ENCODE peak calls at places on chromosomes 1 and 21, in four cellular contexts. D, C, F and T are unnamed samples.

GRCh38 chr21:44846485-44847260 is 26.8 kb downstream of the PTTG1IP start:
- DNase-seq in D (no peak), C (peak; percentile 45), F (no peak), T (no peak)

GRCh38 chr1:23756676-23757075 is 13.4 kb downstream of the ELOA start:
- DNase-seq in D (no peak), C (no peak), F (no peak), T (no peak)

GRCh38 chr1:80657707-80658106 is 1143.0 kb upstream of the ADGRL2 start:
- DNase-seq in D (no peak), C (no peak), F (no peak), T (no peak)

GRCh38 chr1:50846224-50846839 is 113.7 kb downstream of the FAF1 start:
- DNase-seq in D (no peak), C (no peak), F (no peak), T (no peak)

GRCh38 chr1:50645147-50645546 is 221.9 kb upstream of the DMRTA2 start:
- DNase-seq in D (no peak), C (no peak), F (no peak), T (no peak)

GRCh38 chr1:20657024-20657423 is 4.1 kb downstream of the DDOST start:
- DNase-seq in D (no peak), C (no peak), F (no peak), T (no peak)

GRCh38 chr1:202018476-202019234 is 8.3 kb downstream of the ELF3 start:
- DNase-seq in D (no peak), C (no peak), F (no peak), T (no peak)

GRCh38 chr1:154404984-154405761 is at the start of gene IL6R:
- DNase-seq in D (no peak), C (peak; percentile 94), F (peak; percentile 57), T (peak; percentile 66)

GRCh38 chr1:160522622-160523345 is at the start of gene SLAMF6:
- DNase-seq in D (no peak), C (no peak), F (no peak), T (no peak)

GRCh38 chr1:150151291-150152181 is 1.8 kb downstream of the PLEKHO1 start:
- DNase-seq in D (no peak), C (no peak), F (no peak), T (no peak)

GRCh38 chr21:32233055-32233546 is 45.7 kb downstream of the MIS18A start:
- DNase-seq in D (no peak), C (no peak), F (no peak), T (no peak)

GRCh38 chr1:23581219-23581618 is 21.9 kb upstream of the ID3 start:
- DNase-seq in D (no peak), C (peak; percentile 69), F (no peak), T (no peak)

DNA sequence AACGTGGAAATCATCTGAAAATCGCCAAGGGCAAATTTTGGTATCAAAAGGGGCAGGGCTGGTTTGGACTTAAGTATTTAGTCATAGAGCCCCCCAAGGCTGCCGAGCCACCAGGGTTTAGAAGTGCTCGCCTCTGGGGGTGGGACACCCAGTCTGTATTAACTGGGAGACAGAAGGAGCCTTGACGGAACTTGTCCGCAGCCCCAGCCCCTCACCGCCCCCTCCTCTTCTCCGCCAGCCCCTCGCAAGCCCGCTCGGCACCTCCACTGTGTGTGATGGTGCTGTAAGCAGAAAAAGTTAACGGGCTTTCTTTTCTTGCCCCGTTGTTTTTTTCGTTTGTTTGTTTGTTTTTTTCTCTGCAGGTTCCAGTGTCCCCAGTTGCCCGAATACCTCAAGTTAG is 37.5 kb upstream of the KDM4A start:
- DNase-seq in D (no peak), C (no peak), F (no peak), T (no peak)
- H3K4me3 ChIP-seq in D (no peak overlapping the region), C (no peak overlapping the region), F (no peak overlapping the region), T (no peak overlapping the region)

DNA sequence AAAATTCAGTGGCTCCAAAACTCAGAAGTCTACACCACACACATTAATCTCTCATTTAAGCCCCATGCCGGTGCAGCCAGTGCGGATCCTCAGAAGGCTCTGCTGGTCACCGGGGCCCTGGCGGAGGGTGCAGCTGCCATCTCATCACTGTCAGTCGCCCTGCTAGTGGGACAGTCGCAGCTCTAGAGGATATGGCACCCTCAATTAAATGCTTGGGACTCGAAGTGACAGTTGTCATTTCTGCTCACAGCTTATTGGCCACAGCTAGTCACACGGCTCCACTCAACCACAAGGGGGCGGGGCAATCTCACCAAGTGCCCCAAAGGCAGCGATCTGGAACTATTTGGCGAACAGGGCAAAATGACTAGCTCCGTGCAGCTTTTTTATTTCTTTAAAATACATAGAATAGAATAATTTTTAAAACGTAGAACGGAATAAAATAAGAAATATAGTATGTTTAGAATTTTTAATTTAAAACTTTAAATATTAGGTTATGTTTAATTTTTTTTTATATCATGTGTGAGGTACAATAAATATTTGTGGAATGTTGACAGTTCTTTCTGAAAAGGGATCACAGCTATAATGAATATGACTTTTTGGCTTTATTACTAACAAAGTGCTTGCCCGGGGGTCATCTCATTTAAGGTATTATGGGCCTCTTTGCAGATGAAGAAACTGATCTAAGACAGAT is 8.0 kb upstream of the MAN1C1 start:
- DNase-seq in D (no peak), C (peak; percentile 88), F (no peak), T (peak; percentile 17)
- TF ChIP-seq CTCF in D (peak; percentile 69), C (peak; percentile 85), F (peak; percentile 65), T (peak; percentile 66)

GRCh38 chr1:52914463-52914862 is 7.1 kb downstream of the ECHDC2 start:
- DNase-seq in D (no peak), C (no peak), F (no peak), T (no peak)

GRCh38 chr1:52907812-52908153 is 13.8 kb downstream of the ECHDC2 start:
- DNase-seq in D (no peak), C (no peak), F (no peak), T (no peak)

GRCh38 chr1:52913537-52913936 is 8.0 kb downstream of the ECHDC2 start:
- DNase-seq in D (no peak), C (no peak), F (no peak), T (no peak)

GRCh38 chr1:52913014-52913413 is 8.5 kb downstream of the ECHDC2 start:
- DNase-seq in D (no peak), C (no peak), F (no peak), T (no peak)

GRCh38 chr1:52911541-52911940 is 10.0 kb downstream of the ECHDC2 start:
- DNase-seq in D (no peak), C (no peak), F (no peak), T (no peak)
- H3K4me3 ChIP-seq in D (no peak overlapping the region), C (no peak overlapping the region), F (no peak overlapping the region), T (no peak overlapping the region)

DNA sequence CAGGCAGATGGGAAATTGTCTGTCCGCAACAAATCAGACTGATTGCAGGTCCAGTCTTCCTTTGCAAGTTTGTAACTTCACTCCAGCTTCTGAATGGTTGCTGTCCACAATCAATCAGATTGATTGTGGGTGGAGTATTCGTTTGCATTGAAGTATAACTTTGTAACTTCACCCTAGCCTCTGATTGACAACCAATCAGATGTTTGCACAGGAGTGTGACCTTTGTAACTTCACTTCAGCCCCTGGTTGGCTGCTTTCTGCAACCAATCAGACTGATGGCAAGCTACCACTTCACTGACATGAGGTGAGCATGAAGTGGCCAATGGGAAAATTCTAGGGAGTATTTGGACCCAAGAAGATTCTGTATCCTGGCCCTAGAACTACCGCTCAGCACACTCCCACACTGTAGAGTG is 25.7 kb downstream of the OR10J1 start:
- DNase-seq in D (no peak), C (no peak), F (no peak), T (no peak)
- TF ChIP-seq CTCF in D (no peak), C (no peak), F (no peak), T (no peak)

DNA sequence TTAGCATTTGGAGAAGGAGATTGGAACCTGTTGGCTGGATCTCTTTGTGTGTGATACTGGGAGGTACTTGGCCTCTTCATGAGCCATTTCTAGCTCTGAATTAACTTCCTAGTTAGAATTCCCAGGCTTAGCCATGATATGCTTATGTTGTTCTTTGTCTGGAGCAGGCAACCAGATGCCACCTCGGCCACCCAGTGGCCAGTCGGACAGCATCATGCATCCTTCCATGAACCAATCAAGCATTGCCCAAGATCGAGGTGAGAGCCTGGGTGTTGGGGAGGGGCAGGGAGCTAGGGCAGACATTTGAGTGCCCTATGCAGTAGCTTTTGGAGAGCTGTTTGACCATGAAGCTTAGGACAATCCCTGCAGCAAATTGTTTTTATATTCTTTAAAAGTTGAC is 26.5 kb upstream of the PIGV start:
- DNase-seq in D (no peak), C (no peak), F (no peak), T (no peak)
- H3K4me3 ChIP-seq in D (no peak overlapping the region), C (no peak overlapping the region), F (no peak overlapping the region), T (no peak overlapping the region)

GRCh38 chr1:156119503-156120209 is 5.1 kb downstream of the LMNA start:
- DNase-seq in D (no peak), C (peak; percentile 59), F (no peak), T (no peak)
- TF ChIP-seq CTCF in D (no peak), C (no peak), F (no peak), T (no peak)

DNA sequence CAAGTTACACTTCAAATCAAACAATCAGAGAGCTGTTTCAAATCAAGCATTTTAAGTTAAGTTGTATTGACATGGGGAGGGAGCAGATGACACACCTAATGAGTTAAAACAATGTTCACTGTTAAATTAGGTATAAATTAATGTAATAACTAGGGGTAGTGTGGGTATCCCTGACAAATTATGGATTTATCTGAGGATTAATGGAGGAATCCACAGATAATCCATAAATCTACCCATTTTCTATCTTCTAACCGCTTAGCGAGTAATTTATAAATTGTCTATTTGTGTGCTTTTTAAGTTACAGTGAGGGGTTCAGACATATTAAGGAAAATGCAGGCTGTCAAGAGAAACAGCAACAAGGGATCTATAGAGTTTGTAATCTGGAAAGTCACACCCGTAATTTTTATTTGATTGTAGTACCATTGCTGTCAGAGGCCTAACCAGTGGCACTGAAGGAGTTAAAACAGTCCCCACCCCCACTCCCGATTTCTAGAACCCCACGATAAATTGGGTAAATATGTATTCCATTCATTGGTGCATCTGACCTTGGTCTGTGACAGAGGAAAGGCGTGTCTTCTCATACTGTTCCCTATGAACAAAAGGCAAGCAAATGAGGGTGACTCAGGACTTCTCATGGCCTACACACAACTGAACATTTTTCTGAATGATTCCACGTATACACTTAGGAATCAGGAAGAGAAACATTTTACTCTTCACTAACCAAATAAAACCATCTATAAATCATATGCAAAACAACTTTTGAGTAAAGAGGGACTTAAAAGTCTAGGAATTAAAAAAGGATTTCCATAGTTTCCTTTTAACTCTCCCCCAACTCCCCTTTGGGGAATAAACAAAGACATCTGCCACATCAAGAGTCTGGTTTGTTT is 7.4 kb downstream of the IRF2BP2 start:
- DNase-seq in D (no peak), C (no peak), F (peak; percentile 91), T (peak; percentile 88)
- H3K4me3 ChIP-seq in D (no peak overlapping the region), C (peak overlapping the region; percentile 87), F (peak overlapping the region; percentile 26), T (no peak overlapping the region)

GRCh38 chr21:34795152-34796141 is 126.7 kb downstream of the CLIC6 start:
- DNase-seq in D (no peak), C (no peak), F (no peak), T (peak; percentile 71)
- TF ChIP-seq CTCF in D (no peak), C (peak; percentile 14), F (no peak), T (peak; percentile 9)

GRCh38 chr1:6424619-6425593 is at the start of gene ESPN:
- DNase-seq in D (no peak), C (no peak), F (no peak), T (no peak)
- H3K4me3 ChIP-seq in D (peak within 1 kb of the TSS; percentile 19), C (peak within 1 kb of the TSS; percentile 44), F (no peak within 1 kb of the TSS), T (no peak within 1 kb of the TSS)